ENCODE peak calls at places on chromosomes 1 and 21, in nine cellular contexts. W, U, R, O, Y, Z, C, A and D are unnamed samples.

GRCh38 chr1:159881930-159882839 is 17.8 kb downstream of the CFAP45 start:
- DNase-seq in W (no peak), U (no peak), R (peak; percentile 94), O (peak; percentile 82), Y (peak; percentile 64), Z (no peak), C (peak; percentile 57), A (peak; percentile 43), D (no peak)

GRCh38 chr1:67987046-67987799 is 63.2 kb downstream of the DIRAS3 start:
- DNase-seq in W (no peak), U (no peak), R (peak; percentile 95), O (no peak), Y (no peak), Z (no peak), C (peak; percentile 42), A (no peak), D (no peak)

GRCh38 chr1:172838681-172839313 is 179.9 kb downstream of the FASLG start:
- DNase-seq in W (no peak), U (no peak), R (no peak), O (no peak), Y (no peak), Z (no peak), C (no peak), A (no peak), D (no peak)

GRCh38 chr1:168626326-168626725 is 49.9 kb downstream of the XCL1 start:
- DNase-seq in W (no peak), U (no peak), R (no peak), O (no peak), Y (no peak), Z (no peak), C (no peak), A (no peak), D (no peak)

GRCh38 chr1:214838351-214838750 is 235.4 kb downstream of the CENPF start:
- DNase-seq in W (no peak), U (no peak), R (peak; percentile 64), O (no peak), Y (no peak), Z (no peak), C (no peak), A (no peak), D (no peak)

GRCh38 chr1:107390076-107390420 is 249.2 kb downstream of the NTNG1 start:
- DNase-seq in W (no peak), U (no peak), R (no peak), O (no peak), Y (no peak), Z (no peak), C (no peak), A (no peak), D (no peak)

GRCh38 chr1:89945852-89946476 is 48.9 kb upstream of the ZNF326 start:
- DNase-seq in W (no peak), U (no peak), R (no peak), O (no peak), Y (no peak), Z (no peak), C (no peak), A (no peak), D (no peak)

GRCh38 chr1:51329443-51330325 is 678 bp downstream of the TTC39A start:
- DNase-seq in W (no peak), U (no peak), R (no peak), O (no peak), Y (peak; percentile 78), Z (no peak), C (no peak), A (no peak), D (no peak)

GRCh38 chr1:79151006-79151796 is 144.7 kb upstream of the ADGRL4 start:
- DNase-seq in W (no peak), U (no peak), R (peak; percentile 17), O (no peak), Y (no peak), Z (no peak), C (no peak), A (no peak), D (no peak)

GRCh38 chr1:108199231-108199657 is 899 bp downstream of the SLC25A24 start:
- DNase-seq in W (no peak), U (no peak), R (peak; percentile 55), O (no peak), Y (no peak), Z (no peak), C (no peak), A (no peak), D (no peak)

GRCh38 chr1:33237579-33237978 is 18.7 kb upstream of the ZNF362 start:
- DNase-seq in W (no peak), U (no peak), R (no peak), O (no peak), Y (no peak), Z (no peak), C (no peak), A (no peak), D (no peak)

GRCh38 chr1:41621791-41622190 is 137.3 kb upstream of the EDN2 start:
- DNase-seq in W (no peak), U (no peak), R (no peak), O (no peak), Y (no peak), Z (no peak), C (no peak), A (no peak), D (no peak)

GRCh38 chr1:154157520-154158306 is 2.8 kb upstream of the NUP210L start:
- DNase-seq in W (peak; percentile 18), U (peak; percentile 13), R (peak; percentile 56), O (no peak), Y (peak; percentile 52), Z (no peak), C (no peak), A (no peak), D (no peak)

GRCh38 chr1:213416461-213417224 is 365.6 kb downstream of the RPS6KC1 start:
- DNase-seq in W (no peak), U (no peak), R (no peak), O (no peak), Y (no peak), Z (no peak), C (no peak), A (no peak), D (no peak)

GRCh38 chr1:117575586-117576225 is 30.1 kb upstream of the TENT5C start:
- DNase-seq in W (no peak), U (no peak), R (no peak), O (no peak), Y (no peak), Z (peak; percentile 5), C (no peak), A (no peak), D (no peak)

GRCh38 chr21:31654340-31654739 is 5.2 kb upstream of the SOD1 start:
- DNase-seq in W (no peak), U (peak; percentile 35), R (no peak), O (no peak), Y (no peak), Z (peak; percentile 55), C (no peak), A (no peak), D (no peak)

DNA sequence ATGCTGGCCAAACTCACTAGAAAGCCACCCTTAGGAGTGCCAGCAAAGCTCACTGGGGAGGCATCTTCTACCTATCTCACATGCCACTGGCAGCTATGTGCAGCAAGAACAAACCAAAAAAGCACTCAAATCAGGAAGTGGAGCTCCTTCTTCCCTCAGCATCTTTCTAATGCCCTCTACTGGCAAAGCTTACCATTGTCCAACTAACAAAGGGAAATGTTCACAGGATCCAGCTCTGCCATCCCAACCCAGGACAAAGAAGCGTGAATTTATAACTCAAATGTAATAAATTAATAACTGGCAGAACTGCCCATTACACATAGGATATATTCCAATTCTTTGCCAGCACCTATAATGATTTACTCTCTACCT is 38.9 kb downstream of the LEPR start:
- DNase-seq in W (no peak), U (no peak), R (peak; percentile 44), O (no peak), Y (no peak), Z (no peak), C (no peak), A (peak; percentile 40), D (no peak)
- TF ChIP-seq CTCF in W (peak; percentile 57), U (no peak), R (peak; percentile 58), O (no peak), Y (no peak), Z (peak; percentile 73), C (peak; percentile 16), A (peak; percentile 71), D (peak; percentile 49)

GRCh38 chr1:165403835-165404482 is 41.0 kb downstream of the RXRG start:
- DNase-seq in W (peak; percentile 29), U (peak; percentile 66), R (no peak), O (no peak), Y (peak; percentile 41), Z (peak; percentile 66), C (no peak), A (peak; percentile 57), D (peak; percentile 36)
- TF ChIP-seq CTCF in W (peak; percentile 78), U (peak; percentile 64), R (peak; percentile 47), O (peak; percentile 64), Y (peak; percentile 34), Z (peak; percentile 82), C (no peak), A (peak; percentile 49), D (peak; percentile 77)

GRCh38 chr1:227788279-227789041 is 27.0 kb upstream of the PRSS38 start:
- DNase-seq in W (peak; percentile 47), U (peak; percentile 91), R (no peak), O (peak; percentile 88), Y (peak; percentile 80), Z (peak; percentile 96), C (peak; percentile 85), A (peak; percentile 89), D (peak; percentile 68)

GRCh38 chr1:227789042-227789880 is 26.2 kb upstream of the PRSS38 start:
- DNase-seq in W (no peak), U (no peak), R (no peak), O (no peak), Y (peak; percentile 28), Z (no peak), C (no peak), A (no peak), D (no peak)

GRCh38 chr1:227790868-227791267 is 24.6 kb upstream of the PRSS38 start:
- DNase-seq in W (no peak), U (no peak), R (no peak), O (no peak), Y (peak; percentile 20), Z (no peak), C (no peak), A (no peak), D (no peak)

GRCh38 chr1:227791425-227792090 is 23.9 kb upstream of the PRSS38 start:
- DNase-seq in W (no peak), U (no peak), R (no peak), O (no peak), Y (no peak), Z (no peak), C (no peak), A (no peak), D (no peak)

DNA sequence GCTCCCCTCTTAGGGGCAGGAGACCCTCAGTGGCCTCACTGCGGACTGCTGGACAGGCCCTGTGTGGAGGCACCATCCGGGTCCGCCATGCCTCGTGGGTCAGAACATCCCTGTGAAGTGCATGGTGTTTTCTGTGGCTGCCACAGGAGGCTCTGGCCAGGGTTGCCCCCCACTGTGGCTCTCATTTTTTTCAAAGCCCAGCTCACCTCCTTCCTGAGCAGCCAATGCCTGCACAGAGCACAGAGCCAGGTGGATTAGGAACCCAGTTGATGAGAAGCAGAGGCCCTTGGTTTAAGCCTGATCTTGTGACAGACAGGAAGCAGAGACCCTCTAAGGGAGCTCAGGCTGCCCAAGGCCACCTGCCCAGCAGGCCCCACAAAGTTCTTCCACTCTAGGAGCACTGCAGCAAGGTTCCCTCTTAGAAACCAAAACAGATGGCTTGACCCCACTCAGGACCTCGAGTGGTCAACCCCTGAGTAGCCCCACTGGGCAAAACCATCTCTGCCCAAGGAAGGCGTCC is 25.5 kb upstream of the PRSS38 start:
- DNase-seq in W (no peak), U (no peak), R (no peak), O (no peak), Y (no peak), Z (no peak), C (no peak), A (no peak), D (no peak)
- TF ChIP-seq CTCF in W (no peak), U (no peak), R (no peak), O (no peak), Y (no peak), Z (no peak), C (no peak), A (no peak), D (no peak)

GRCh38 chr1:84884671-84885389 is 8.2 kb downstream of the LPAR3 start:
- DNase-seq in W (no peak), U (no peak), R (peak; percentile 25), O (no peak), Y (no peak), Z (no peak), C (no peak), A (no peak), D (no peak)
- TF ChIP-seq CTCF in W (no peak), U (no peak), R (peak; percentile 31), O (no peak), Y (no peak), Z (no peak), C (no peak), A (peak; percentile 21), D (no peak)